ENCODE peak calls at places on chromosomes 7 and 10, in nine cellular contexts. S is lower leg skin, E is mammary epithelial cell, D is adrenal gland, G is fibroblast of lung, A is neural progenitor cell, B is sigmoid colon, V is epithelial cell of esophagus, C is endodermal cell. J is an unnamed sample.

GRCh38 chr10:49187044-49187484 is 1.1 kb downstream of the TMEM273 start:
- DNase-seq in S (peak), G (no peak), A (no peak), E (no peak), D (no peak), V (no peak), B (no peak), C (no peak), J (no peak)

GRCh38 chr7:131244259-131244852 is 83.3 kb upstream of the MKLN1 start:
- DNase-seq in V (peak), B (peak), C (peak), S (peak), E (peak), G (peak), A (no peak), D (peak), J (peak)

GRCh38 chr10:98420786-98421185 is 5.8 kb upstream of the PYROXD2 start:
- DNase-seq in D (no peak), S (peak), E (no peak), A (no peak), B (peak), V (no peak), G (no peak), C (no peak), J (no peak)

GRCh38 chr7:155210386-155210785 is 87.3 kb upstream of the INSIG1 start:
- DNase-seq in B (no peak), A (no peak), D (no peak), E (peak), V (no peak), C (no peak), G (no peak), S (no peak), J (no peak)

GRCh38 chr7:28128608-28129007 is 52.0 kb downstream of the JAZF1 start:
- DNase-seq in S (no peak), B (no peak), C (no peak), V (no peak), A (no peak), D (no peak), E (no peak), G (no peak), J (peak)

GRCh38 chr10:73061743-73062142 is 34.9 kb downstream of the P4HA1 start:
- DNase-seq in D (no peak), A (no peak), V (no peak), S (no peak), G (no peak), B (no peak), C (no peak), E (no peak), J (no peak)

GRCh38 chr10:116721048-116721897 is 21.1 kb downstream of the HSPA12A start:
- DNase-seq in B (peak), S (no peak), C (no peak), G (no peak), E (no peak), A (no peak), D (no peak), V (no peak), J (no peak)

GRCh38 chr10:17237163-17237562 is 9.1 kb downstream of the VIM start:
- DNase-seq in G (no peak), C (no peak), S (no peak), B (no peak), V (no peak), E (no peak), A (peak), D (no peak), J (no peak)

GRCh38 chr7:22864855-22865606 is 42.4 kb upstream of the TOMM7 start:
- DNase-seq in D (no peak), G (no peak), B (no peak), E (no peak), S (no peak), C (peak), V (no peak), A (peak), J (peak)

GRCh38 chr10:125782661-125783060 is 7.0 kb upstream of the MMP21 start:
- DNase-seq in E (no peak), C (peak), A (no peak), G (no peak), B (no peak), V (no peak), S (no peak), D (no peak), J (no peak)

GRCh38 chr7:114922151-114922651 is 307 bp downstream of the MDFIC start:
- DNase-seq in C (peak), D (peak), G (peak), S (peak), A (peak), V (peak), E (peak), B (peak), J (peak)

GRCh38 chr7:114921636-114922150 is at the start of gene MDFIC:
- DNase-seq in E (no peak), D (peak), V (no peak), G (no peak), C (no peak), S (no peak), A (peak), B (no peak), J (no peak)

GRCh38 chr7:114924066-114924712 is 2.3 kb downstream of the MDFIC start:
- DNase-seq in D (no peak), V (peak), G (no peak), S (no peak), A (no peak), E (no peak), C (no peak), B (no peak), J (peak)

GRCh38 chr7:114923403-114923713 is 1.5 kb downstream of the MDFIC start:
- DNase-seq in D (no peak), A (no peak), G (no peak), S (no peak), C (no peak), E (no peak), B (no peak), V (no peak), J (no peak)

GRCh38 chr7:114922652-114923402 is 933 bp downstream of the MDFIC start:
- DNase-seq in E (peak), G (peak), S (peak), A (peak), V (peak), D (peak), B (peak), C (peak), J (peak)
- H3K4me3 ChIP-seq in E (peak), G (peak), S (peak), A (peak), V (peak), D (peak), B (peak), C (peak), J (peak)

GRCh38 chr10:92290837-92291609 is at the start of the genes CPEB3 and MARCHF5:
- DNase-seq in A (peak), B (peak), S (peak), G (peak), E (peak), C (peak), V (peak), D (peak), J (peak)
- TF ChIP-seq CTCF in A (peak), B (peak), S (no peak), G (peak), E (peak), C (peak), V (peak), D (peak), J (peak)

GRCh38 chr7:94031865-94032264 is 27.7 kb upstream of the BET1 start:
- DNase-seq in S (no peak), C (no peak), V (no peak), B (no peak), G (no peak), E (no peak), A (no peak), D (no peak), J (no peak)

GRCh38 chr7:94028768-94029167 is 24.6 kb upstream of the BET1 start:
- DNase-seq in A (no peak), E (peak), V (peak), B (no peak), C (no peak), G (peak), S (no peak), D (no peak), J (peak)

DNA sequence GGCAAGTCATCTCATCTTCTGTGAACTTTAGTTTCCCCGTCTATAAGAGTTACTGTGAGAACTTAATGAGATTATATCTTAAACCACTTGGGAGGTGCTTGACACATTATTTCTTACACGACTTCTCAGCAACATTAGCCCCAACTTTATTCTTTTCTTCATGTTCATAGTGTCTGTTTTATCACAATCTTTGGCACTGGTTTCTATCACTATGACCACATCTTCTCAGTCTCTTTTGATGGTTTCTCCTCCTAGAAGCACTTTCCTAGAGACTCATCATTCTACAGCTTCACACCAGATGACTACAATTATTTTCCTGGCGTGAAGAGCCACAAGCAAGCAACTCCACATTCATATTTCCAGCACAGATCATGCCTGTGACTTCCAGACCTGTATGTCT is 26.5 kb upstream of the BET1 start:
- DNase-seq in G (no peak), V (no peak), B (no peak), C (no peak), D (no peak), A (no peak), E (no peak), S (no peak), J (peak)
- H3K4me3 ChIP-seq in G (no peak), V (no peak), B (no peak), C (no peak), D (no peak), A (no peak), E (no peak), S (no peak), J (no peak)

GRCh38 chr7:127251048-127251451 is 1.7 kb downstream of the GRM8 start:
- DNase-seq in B (no peak), S (no peak), A (peak), C (peak), V (no peak), G (no peak), D (no peak), E (no peak), J (no peak)

GRCh38 chr7:127252380-127252718 is 392 bp downstream of the GRM8 start:
- DNase-seq in V (no peak), B (no peak), G (no peak), S (no peak), C (no peak), D (no peak), E (no peak), A (peak), J (no peak)

GRCh38 chr7:127251458-127252379 is 1.0 kb downstream of the GRM8 start:
- DNase-seq in G (no peak), B (no peak), D (no peak), C (peak), V (no peak), E (peak), S (no peak), A (peak), J (no peak)

GRCh38 chr7:127252736-127253288 is at the start of gene GRM8:
- DNase-seq in E (peak), D (peak), S (no peak), G (peak), A (peak), C (peak), V (peak), B (peak), J (peak)

DNA sequence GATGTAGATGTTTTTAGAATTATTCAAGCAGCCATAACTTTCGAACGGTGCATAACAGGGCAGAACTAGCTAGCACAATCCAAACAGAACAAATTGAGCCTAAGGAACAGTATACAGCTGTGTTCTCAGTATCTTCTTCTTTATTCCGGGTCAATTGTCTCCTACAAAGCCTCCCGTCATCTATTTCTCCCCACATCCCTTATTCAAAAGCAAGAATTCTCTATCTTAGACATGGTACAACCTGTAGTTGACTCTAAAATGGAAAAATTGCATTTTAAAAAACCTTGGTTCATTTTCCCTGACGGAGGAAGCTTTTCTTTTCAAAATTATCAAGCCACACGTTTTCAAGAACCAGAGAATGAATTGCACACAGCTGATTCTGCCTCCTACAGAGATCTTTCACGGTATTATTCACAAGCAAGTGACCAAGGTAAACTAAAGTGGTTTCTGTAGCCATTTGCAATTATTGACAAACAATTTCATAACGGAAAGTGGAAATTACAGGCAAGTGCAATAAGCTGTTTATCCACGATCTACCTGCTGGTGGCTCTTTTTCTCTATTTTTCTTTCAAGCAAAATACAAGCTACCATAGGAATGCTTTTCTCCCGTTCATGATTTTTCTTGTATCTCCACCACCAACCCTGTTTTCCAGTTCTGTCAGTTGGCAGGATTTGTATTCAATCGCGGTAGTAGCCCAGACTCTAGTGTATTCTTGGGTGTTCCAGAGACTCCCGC is 2.3 kb downstream of the GRM8 start:
- DNase-seq in E (peak), A (no peak), C (no peak), D (no peak), G (no peak), S (no peak), B (no peak), V (peak), J (no peak)
- TF ChIP-seq CTCF in E (no peak), A (no peak), C (no peak), D (no peak), G (no peak), S (no peak), B (no peak), V (peak), J (no peak)

DNA sequence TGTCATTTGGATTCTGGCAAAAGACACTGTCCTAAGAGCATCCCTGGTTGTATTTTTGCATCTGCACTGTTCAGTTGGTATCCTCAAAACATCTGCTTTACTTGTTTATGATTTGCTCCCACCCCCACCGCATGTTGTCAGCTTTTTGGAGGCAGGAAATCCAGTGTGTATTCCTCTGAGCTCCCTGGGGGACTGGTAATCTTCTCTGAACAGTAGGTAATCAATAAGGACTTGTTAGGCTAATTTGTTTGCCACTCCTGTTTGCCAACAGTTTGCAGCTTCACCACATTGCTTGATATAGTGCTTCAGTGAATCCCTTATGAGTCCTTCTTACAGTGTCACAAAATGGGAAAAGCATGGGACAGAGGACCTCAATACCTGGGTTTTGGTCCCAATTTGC is 49.1 kb downstream of the FEZF1 start:
- DNase-seq in E (no peak), A (no peak), G (no peak), B (no peak), V (no peak), C (peak), S (no peak), D (no peak), J (no peak)
- H3K4me3 ChIP-seq in E (no peak), A (no peak), G (no peak), B (no peak), V (no peak), C (no peak), S (no peak), D (no peak), J (no peak)

DNA sequence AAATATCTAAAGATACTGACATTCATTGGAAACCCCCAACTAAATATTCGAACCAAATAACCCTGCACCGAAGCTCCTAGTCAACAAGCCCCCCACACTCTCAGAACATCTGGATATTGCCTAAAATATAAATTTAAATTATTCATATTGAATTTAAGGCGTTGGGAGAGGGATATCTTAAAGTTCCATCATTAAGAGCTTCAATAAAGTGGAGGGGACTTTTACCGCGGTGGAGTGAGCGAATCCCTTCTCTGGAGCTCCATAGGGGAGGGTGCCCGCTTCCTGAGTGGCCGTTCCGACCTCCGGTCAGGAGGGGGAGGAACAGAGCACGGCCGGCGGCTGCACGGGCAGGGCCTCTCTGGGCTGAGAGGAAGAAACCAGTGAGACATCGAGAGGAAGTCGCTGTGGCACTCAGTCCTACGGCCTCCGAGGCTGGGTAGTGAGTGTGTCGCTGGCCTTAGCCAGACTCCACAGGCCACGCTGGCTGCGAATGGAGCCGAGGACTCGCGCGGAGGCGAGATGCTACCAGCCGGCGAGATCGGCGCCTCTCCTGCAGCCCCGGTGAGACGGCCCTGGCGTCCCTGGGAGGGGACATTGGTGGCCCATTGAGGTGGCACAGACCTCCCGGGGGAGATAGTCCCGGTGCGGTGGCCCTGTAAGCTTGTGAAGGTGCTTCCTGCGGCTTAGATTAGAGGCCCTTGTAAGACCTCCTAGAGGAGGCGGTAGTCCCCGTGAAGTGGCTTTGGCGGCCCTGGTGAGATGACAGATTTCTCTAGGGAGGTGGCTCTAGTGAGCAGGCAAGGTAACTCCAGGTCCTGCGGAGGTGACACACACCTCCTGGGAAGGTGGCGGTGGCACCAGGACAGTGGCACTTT is at the start of gene RINT1:
- DNase-seq in S (peak), D (peak), C (peak), G (peak), V (peak), B (peak), E (peak), A (peak), J (peak)
- TF ChIP-seq CTCF in S (no peak), D (peak), C (peak), G (peak), V (peak), B (peak), E (peak), A (peak), J (peak)

DNA sequence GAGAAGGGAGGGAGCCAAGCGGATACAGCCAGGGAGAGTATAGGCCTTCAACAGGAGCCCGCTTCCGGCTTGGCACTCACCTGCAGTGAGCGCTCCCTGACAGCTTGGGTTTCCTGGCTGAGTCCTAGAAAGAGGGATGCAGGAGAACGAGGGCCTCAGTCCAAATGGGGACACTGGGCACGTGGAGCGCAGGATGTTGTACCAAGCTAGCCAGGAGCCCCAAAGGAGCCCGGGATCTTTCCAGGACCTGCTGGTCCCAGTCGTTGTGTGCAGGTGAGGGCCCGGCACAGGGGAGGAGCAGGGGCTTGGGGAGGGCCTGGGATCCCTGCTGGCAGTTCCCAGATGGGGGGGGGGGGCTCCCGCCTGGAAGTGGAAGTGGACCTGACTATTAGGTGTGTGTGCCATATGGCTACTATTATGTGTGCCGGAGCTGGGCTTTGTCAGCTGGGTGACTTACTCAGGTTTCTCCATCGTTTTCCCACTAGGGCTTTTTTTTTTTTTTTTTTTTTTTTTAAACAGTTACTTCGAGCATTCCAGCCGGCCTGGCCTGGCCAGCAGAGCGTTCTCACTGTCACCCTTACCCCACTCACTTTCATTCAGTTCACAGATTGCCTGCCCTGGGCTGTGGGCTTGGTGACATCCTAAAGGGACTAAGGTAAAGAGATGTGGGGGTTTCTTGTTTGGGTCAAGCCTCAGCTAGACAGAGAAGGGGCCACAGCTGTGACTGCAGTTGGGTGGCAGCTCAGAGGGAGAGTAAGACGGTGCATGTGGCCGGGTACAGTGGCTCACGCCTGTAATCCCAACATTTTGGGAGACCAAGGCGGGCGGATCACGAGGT is 3.8 kb downstream of the AGAP3 start:
- DNase-seq in V (no peak), E (no peak), A (no peak), C (no peak), D (no peak), S (no peak), G (no peak), B (no peak), J (no peak)
- H3K4me3 ChIP-seq in V (no peak), E (no peak), A (no peak), C (no peak), D (no peak), S (no peak), G (no peak), B (peak), J (peak)

DNA sequence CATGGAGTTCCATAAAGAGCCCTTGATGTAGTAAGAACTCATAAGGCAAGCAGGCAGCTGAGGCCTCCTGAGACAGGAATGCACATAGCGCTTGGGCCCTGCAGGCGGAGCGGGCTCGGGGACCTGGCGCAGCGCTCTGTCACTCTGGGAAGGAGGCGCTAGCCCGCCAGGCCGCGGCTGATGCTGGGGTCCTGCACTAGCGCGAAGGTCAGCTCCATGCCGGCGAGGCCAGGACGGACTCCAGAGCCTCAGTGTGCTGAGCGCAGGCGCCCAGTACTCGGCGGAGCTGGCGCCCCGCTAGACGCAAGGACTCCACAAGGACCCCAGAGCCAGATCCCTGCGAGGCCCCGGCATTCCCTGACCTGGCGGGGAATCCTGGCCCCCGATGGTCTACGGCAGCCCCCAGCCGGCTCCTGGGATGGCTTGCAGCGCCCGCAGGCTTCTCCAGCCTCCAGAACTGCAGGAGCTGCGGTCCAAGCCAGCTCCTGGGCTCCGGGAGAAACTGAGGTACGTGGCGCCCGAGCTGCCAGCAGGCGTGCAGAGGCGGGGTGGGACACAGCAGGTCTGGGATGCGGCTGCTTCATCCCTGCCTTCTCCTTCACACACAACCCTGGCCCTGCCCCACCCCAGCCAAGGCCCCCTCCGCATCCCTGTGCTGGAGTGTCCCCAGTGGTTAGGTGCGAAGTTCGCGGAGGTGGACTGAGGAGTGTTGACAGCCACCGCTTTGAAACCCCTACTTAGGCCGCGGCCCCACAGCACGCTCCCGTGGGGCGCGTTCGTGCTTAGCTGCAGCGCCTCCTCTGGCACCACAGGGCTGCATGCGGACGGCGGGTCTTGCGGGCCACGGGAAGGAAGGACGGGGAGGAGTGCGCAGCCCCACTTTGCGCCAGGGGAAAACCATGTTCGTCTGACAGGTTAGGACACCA is 761.5 kb upstream of the POM121L12 start:
- DNase-seq in D (no peak), A (no peak), G (no peak), C (peak), V (peak), E (no peak), B (no peak), S (no peak), J (no peak)
- TF ChIP-seq CTCF in D (no peak), A (no peak), G (no peak), C (peak), V (no peak), E (no peak), B (no peak), S (no peak), J (no peak)

J was measured in AG10803.